ENCODE peak calls at places on chromosomes 5 and 9, in five cellular contexts. One of them, this sample, is unnamed.

GRCh38 chr9:120344230-120344629 is 235.7 kb downstream of the CDK5RAP2 start:
- DNase-seq in activated T-cell treated with anti-CD3 and anti-CD28 coated beads, Interleukin-2, amount 50 U/mL, for 48 hours: no peak
- DNase-seq in uterus: no peak
- DNase-seq in globus pallidus: no peak
- DNase-seq in neural progenitor cell: no peak
- DNase-seq in this sample: no peak

GRCh38 chr9:100440071-100440470 is 13.1 kb downstream of the MSANTD3 start:
- DNase-seq in globus pallidus: no peak
- DNase-seq in uterus: no peak
- DNase-seq in neural progenitor cell: no peak
- DNase-seq in activated T-cell treated with anti-CD3 and anti-CD28 coated beads, Interleukin-2, amount 50 U/mL, for 48 hours: no peak
- DNase-seq in this sample: no peak

GRCh38 chr5:13771011-13771571 is 173.4 kb downstream of the DNAH5 start:
- DNase-seq in globus pallidus: no peak
- DNase-seq in uterus: no peak
- DNase-seq in activated T-cell treated with anti-CD3 and anti-CD28 coated beads, Interleukin-2, amount 50 U/mL, for 48 hours: no peak
- DNase-seq in neural progenitor cell: no peak
- DNase-seq in this sample: no peak

GRCh38 chr9:137067860-137068538 is 2.4 kb downstream of the SAPCD2 start:
- DNase-seq in activated T-cell treated with anti-CD3 and anti-CD28 coated beads, Interleukin-2, amount 50 U/mL, for 48 hours: peak
- DNase-seq in neural progenitor cell: peak
- DNase-seq in uterus: peak
- DNase-seq in globus pallidus: peak
- DNase-seq in this sample: peak

GRCh38 chr5:93532370-93532769 is 48.6 kb downstream of the NR2F1-AS1 start:
- DNase-seq in globus pallidus: peak
- DNase-seq in activated T-cell treated with anti-CD3 and anti-CD28 coated beads, Interleukin-2, amount 50 U/mL, for 48 hours: no peak
- DNase-seq in neural progenitor cell: peak
- DNase-seq in uterus: peak
- DNase-seq in this sample: peak

GRCh38 chr5:172078726-172079345 is 72.4 kb upstream of the FBXW11 start:
- DNase-seq in uterus: no peak
- DNase-seq in neural progenitor cell: no peak
- DNase-seq in activated T-cell treated with anti-CD3 and anti-CD28 coated beads, Interleukin-2, amount 50 U/mL, for 48 hours: no peak
- DNase-seq in globus pallidus: peak
- DNase-seq in this sample: peak

GRCh38 chr5:31935702-31936347 is 238.3 kb downstream of the GOLPH3 start:
- DNase-seq in uterus: peak
- DNase-seq in neural progenitor cell: no peak
- DNase-seq in globus pallidus: no peak
- DNase-seq in activated T-cell treated with anti-CD3 and anti-CD28 coated beads, Interleukin-2, amount 50 U/mL, for 48 hours: no peak
- DNase-seq in this sample: no peak

GRCh38 chr9:74666625-74667316 is 169.6 kb downstream of the RORB start:
- DNase-seq in uterus: peak
- DNase-seq in activated T-cell treated with anti-CD3 and anti-CD28 coated beads, Interleukin-2, amount 50 U/mL, for 48 hours: no peak
- DNase-seq in globus pallidus: no peak
- DNase-seq in neural progenitor cell: no peak
- DNase-seq in this sample: no peak

GRCh38 chr5:151040211-151040747 is 19.9 kb downstream of the GPX3 start:
- DNase-seq in globus pallidus: no peak
- DNase-seq in neural progenitor cell: no peak
- DNase-seq in uterus: no peak
- DNase-seq in activated T-cell treated with anti-CD3 and anti-CD28 coated beads, Interleukin-2, amount 50 U/mL, for 48 hours: no peak
- DNase-seq in this sample: no peak

GRCh38 chr5:14476791-14477435 is 104.7 kb upstream of the OTULINL start:
- DNase-seq in uterus: no peak
- DNase-seq in globus pallidus: no peak
- DNase-seq in activated T-cell treated with anti-CD3 and anti-CD28 coated beads, Interleukin-2, amount 50 U/mL, for 48 hours: no peak
- DNase-seq in neural progenitor cell: no peak
- DNase-seq in this sample: no peak

GRCh38 chr9:74577956-74578355 is 80.8 kb downstream of the RORB start:
- DNase-seq in uterus: no peak
- DNase-seq in neural progenitor cell: peak
- DNase-seq in activated T-cell treated with anti-CD3 and anti-CD28 coated beads, Interleukin-2, amount 50 U/mL, for 48 hours: no peak
- DNase-seq in globus pallidus: no peak
- DNase-seq in this sample: no peak

GRCh38 chr9:36137392-36138004 is 965 bp downstream of the GLIPR2 start:
- DNase-seq in uterus: no peak
- DNase-seq in neural progenitor cell: peak
- DNase-seq in activated T-cell treated with anti-CD3 and anti-CD28 coated beads, Interleukin-2, amount 50 U/mL, for 48 hours: no peak
- DNase-seq in globus pallidus: peak
- DNase-seq in this sample: no peak

GRCh38 chr9:111661150-111661801 is at the start of gene GNG10:
- DNase-seq in activated T-cell treated with anti-CD3 and anti-CD28 coated beads, Interleukin-2, amount 50 U/mL, for 48 hours: peak
- DNase-seq in uterus: peak
- DNase-seq in globus pallidus: peak
- DNase-seq in neural progenitor cell: peak
- DNase-seq in this sample: peak

GRCh38 chr5:176810687-176811501 is 535 bp downstream of the UNC5A start:
- DNase-seq in uterus: no peak
- DNase-seq in activated T-cell treated with anti-CD3 and anti-CD28 coated beads, Interleukin-2, amount 50 U/mL, for 48 hours: no peak
- DNase-seq in neural progenitor cell: no peak
- DNase-seq in globus pallidus: no peak
- DNase-seq in this sample: no peak

GRCh38 chr9:93136693-93137092 is 2.6 kb upstream of the NINJ1 start:
- DNase-seq in activated T-cell treated with anti-CD3 and anti-CD28 coated beads, Interleukin-2, amount 50 U/mL, for 48 hours: no peak
- DNase-seq in neural progenitor cell: no peak
- DNase-seq in globus pallidus: no peak
- DNase-seq in uterus: no peak
- DNase-seq in this sample: no peak

GRCh38 chr9:73006986-73007385 is 54.1 kb upstream of the ALDH1A1 start:
- DNase-seq in globus pallidus: no peak
- DNase-seq in activated T-cell treated with anti-CD3 and anti-CD28 coated beads, Interleukin-2, amount 50 U/mL, for 48 hours: no peak
- DNase-seq in uterus: no peak
- DNase-seq in neural progenitor cell: no peak
- DNase-seq in this sample: no peak

GRCh38 chr5:67283275-67283987 is 86.8 kb upstream of the CD180 start:
- DNase-seq in activated T-cell treated with anti-CD3 and anti-CD28 coated beads, Interleukin-2, amount 50 U/mL, for 48 hours: no peak
- DNase-seq in uterus: no peak
- DNase-seq in globus pallidus: peak
- DNase-seq in neural progenitor cell: peak
- DNase-seq in this sample: no peak

GRCh38 chr5:2756211-2756746 is 4.8 kb upstream of the IRX2 start:
- DNase-seq in activated T-cell treated with anti-CD3 and anti-CD28 coated beads, Interleukin-2, amount 50 U/mL, for 48 hours: peak
- DNase-seq in globus pallidus: no peak
- DNase-seq in neural progenitor cell: peak
- DNase-seq in uterus: no peak
- DNase-seq in this sample: no peak

GRCh38 chr9:133437753-133438531 is 15.8 kb downstream of the ADAMTS13 start:
- DNase-seq in uterus: no peak
- DNase-seq in neural progenitor cell: no peak
- DNase-seq in activated T-cell treated with anti-CD3 and anti-CD28 coated beads, Interleukin-2, amount 50 U/mL, for 48 hours: no peak
- DNase-seq in globus pallidus: no peak
- DNase-seq in this sample: no peak

GRCh38 chr5:124735169-124735858 is 11.1 kb downstream of the ZNF608 start:
- DNase-seq in activated T-cell treated with anti-CD3 and anti-CD28 coated beads, Interleukin-2, amount 50 U/mL, for 48 hours: no peak
- DNase-seq in uterus: no peak
- DNase-seq in globus pallidus: no peak
- DNase-seq in neural progenitor cell: peak
- DNase-seq in this sample: no peak

GRCh38 chr5:78594946-78595921 is 53.3 kb downstream of the LHFPL2 start:
- DNase-seq in activated T-cell treated with anti-CD3 and anti-CD28 coated beads, Interleukin-2, amount 50 U/mL, for 48 hours: no peak
- DNase-seq in neural progenitor cell: no peak
- DNase-seq in globus pallidus: no peak
- DNase-seq in uterus: peak
- DNase-seq in this sample: no peak

GRCh38 chr5:111859533-111860270 is 102.7 kb upstream of the NREP start:
- DNase-seq in activated T-cell treated with anti-CD3 and anti-CD28 coated beads, Interleukin-2, amount 50 U/mL, for 48 hours: no peak
- DNase-seq in neural progenitor cell: no peak
- DNase-seq in uterus: no peak
- DNase-seq in globus pallidus: no peak
- DNase-seq in this sample: no peak

GRCh38 chr5:73336366-73336765 is 112.2 kb downstream of the FOXD1 start:
- DNase-seq in neural progenitor cell: no peak
- DNase-seq in globus pallidus: no peak
- DNase-seq in activated T-cell treated with anti-CD3 and anti-CD28 coated beads, Interleukin-2, amount 50 U/mL, for 48 hours: no peak
- DNase-seq in uterus: no peak
- DNase-seq in this sample: no peak

GRCh38 chr5:82720213-82720612 is 357.0 kb downstream of the TMEM167A start:
- DNase-seq in neural progenitor cell: peak
- DNase-seq in activated T-cell treated with anti-CD3 and anti-CD28 coated beads, Interleukin-2, amount 50 U/mL, for 48 hours: no peak
- DNase-seq in globus pallidus: no peak
- DNase-seq in uterus: no peak
- DNase-seq in this sample: no peak

GRCh38 chr5:77449981-77450380 is 42.1 kb downstream of the WDR41 start:
- DNase-seq in uterus: no peak
- DNase-seq in neural progenitor cell: no peak
- DNase-seq in globus pallidus: no peak
- DNase-seq in activated T-cell treated with anti-CD3 and anti-CD28 coated beads, Interleukin-2, amount 50 U/mL, for 48 hours: no peak
- DNase-seq in this sample: no peak

GRCh38 chr5:57895766-57896165 is 413.2 kb upstream of the ACTBL2 start:
- DNase-seq in activated T-cell treated with anti-CD3 and anti-CD28 coated beads, Interleukin-2, amount 50 U/mL, for 48 hours: no peak
- DNase-seq in neural progenitor cell: no peak
- DNase-seq in globus pallidus: no peak
- DNase-seq in uterus: no peak
- DNase-seq in this sample: no peak

GRCh38 chr9:122383992-122384461 is 13.2 kb downstream of the PTGS1 start:
- DNase-seq in neural progenitor cell: no peak
- DNase-seq in globus pallidus: no peak
- DNase-seq in uterus: no peak
- DNase-seq in activated T-cell treated with anti-CD3 and anti-CD28 coated beads, Interleukin-2, amount 50 U/mL, for 48 hours: no peak
- DNase-seq in this sample: no peak

GRCh38 chr5:156498226-156498965 is 171.4 kb downstream of the SGCD start:
- DNase-seq in neural progenitor cell: no peak
- DNase-seq in globus pallidus: no peak
- DNase-seq in activated T-cell treated with anti-CD3 and anti-CD28 coated beads, Interleukin-2, amount 50 U/mL, for 48 hours: no peak
- DNase-seq in uterus: no peak
- DNase-seq in this sample: no peak

GRCh38 chr9:551986-552930 is 289.2 kb upstream of the DMRT1 start:
- DNase-seq in uterus: no peak
- DNase-seq in neural progenitor cell: no peak
- DNase-seq in globus pallidus: no peak
- DNase-seq in activated T-cell treated with anti-CD3 and anti-CD28 coated beads, Interleukin-2, amount 50 U/mL, for 48 hours: no peak
- DNase-seq in this sample: no peak

GRCh38 chr5:119330367-119331183 is 25.2 kb upstream of the TNFAIP8 start:
- DNase-seq in activated T-cell treated with anti-CD3 and anti-CD28 coated beads, Interleukin-2, amount 50 U/mL, for 48 hours: peak
- DNase-seq in globus pallidus: no peak
- DNase-seq in uterus: no peak
- DNase-seq in neural progenitor cell: no peak
- DNase-seq in this sample: no peak

GRCh38 chr9:137149942-137150484 is 11.1 kb downstream of the GRIN1 start:
- DNase-seq in uterus: no peak
- DNase-seq in activated T-cell treated with anti-CD3 and anti-CD28 coated beads, Interleukin-2, amount 50 U/mL, for 48 hours: no peak
- DNase-seq in globus pallidus: no peak
- DNase-seq in neural progenitor cell: no peak
- DNase-seq in this sample: no peak

GRCh38 chr9:95264954-95265615 is 52.4 kb downstream of the FANCC start:
- DNase-seq in uterus: no peak
- DNase-seq in neural progenitor cell: peak
- DNase-seq in activated T-cell treated with anti-CD3 and anti-CD28 coated beads, Interleukin-2, amount 50 U/mL, for 48 hours: no peak
- DNase-seq in globus pallidus: peak
- DNase-seq in this sample: no peak

GRCh38 chr9:80964374-80964773 is 725.0 kb downstream of the TLE1 start:
- DNase-seq in uterus: no peak
- DNase-seq in neural progenitor cell: no peak
- DNase-seq in globus pallidus: no peak
- DNase-seq in activated T-cell treated with anti-CD3 and anti-CD28 coated beads, Interleukin-2, amount 50 U/mL, for 48 hours: no peak
- DNase-seq in this sample: no peak

GRCh38 chr9:73541923-73542322 is 390.3 kb downstream of the ANXA1 start:
- DNase-seq in activated T-cell treated with anti-CD3 and anti-CD28 coated beads, Interleukin-2, amount 50 U/mL, for 48 hours: no peak
- DNase-seq in neural progenitor cell: no peak
- DNase-seq in uterus: no peak
- DNase-seq in globus pallidus: no peak
- DNase-seq in this sample: no peak